ENCODE peak calls at places on chromosome 10, in six cellular contexts. Y is IMR-90, E is mesendoderm, G is neuronal stem cell, N is H1, W is trophoblast cell. J is an unnamed sample. For H3K36me3, the result is how much of the 10 kb centered on the place peaks cover.

GRCh38 chr10:68784476-68784875 is 42.9 kb upstream of the STOX1 start:
- DNase-seq in Y (peak), E (no peak), G (no peak), N (no peak), W (peak), J (no peak)

GRCh38 chr10:19929466-19930140 is 113.4 kb downstream of the PLXDC2 start:
- DNase-seq in Y (peak), E (no peak), G (no peak), N (no peak), W (no peak), J (peak)

GRCh38 chr10:63388421-63389031 is 77.3 kb downstream of the JMJD1C start:
- DNase-seq in Y (peak), E (no peak), G (no peak), N (no peak), W (no peak), J (peak)

GRCh38 chr10:42732266-42732665 is 50.3 kb upstream of the BMS1 start:
- DNase-seq in Y (no peak), E (no peak), G (no peak), N (no peak), W (no peak), J (no peak)

GRCh38 chr10:77989081-77989724 is 40.1 kb downstream of the POLR3A start:
- DNase-seq in Y (peak), E (no peak), G (no peak), N (no peak), W (no peak), J (no peak)

GRCh38 chr10:48541144-48541795 is 63.6 kb downstream of the ARHGAP22 start:
- DNase-seq in Y (peak), E (peak), G (no peak), N (peak), W (peak), J (no peak)

GRCh38 chr10:78980815-78981214 is 88.0 kb upstream of the ZMIZ1 start:
- DNase-seq in Y (no peak), E (no peak), G (no peak), N (no peak), W (no peak), J (no peak)

GRCh38 chr10:75530337-75530736 is 98.9 kb downstream of the LRMDA start:
- DNase-seq in Y (no peak), E (peak), G (no peak), N (no peak), W (no peak), J (peak)

GRCh38 chr10:99930731-99931550 is 78.8 kb downstream of the DNMBP start:
- DNase-seq in Y (peak), E (peak), G (no peak), N (no peak), W (peak), J (peak)

GRCh38 chr10:110426294-110427153 is 71.2 kb upstream of the DUSP5 start:
- DNase-seq in Y (peak), E (peak), G (no peak), N (no peak), W (peak), J (no peak)

GRCh38 chr10:596725-597345 is 92.6 kb downstream of the DIP2C start:
- DNase-seq in Y (no peak), E (no peak), G (no peak), N (no peak), W (no peak), J (no peak)

GRCh38 chr10:84537447-84537931 is 209.1 kb downstream of the CCSER2 start:
- DNase-seq in Y (peak), E (peak), G (peak), N (no peak), W (peak), J (peak)

GRCh38 chr10:89516149-89516832 is 19.1 kb downstream of the SLC16A12 start:
- DNase-seq in Y (peak), E (peak), G (no peak), N (no peak), W (peak), J (peak)

GRCh38 chr10:51425431-51425830 is 274.0 kb downstream of the CSTF2T start:
- DNase-seq in Y (no peak), E (no peak), G (no peak), N (no peak), W (no peak), J (no peak)

GRCh38 chr10:112092529-112092928 is 91.0 kb downstream of the GPAM start:
- DNase-seq in Y (no peak), E (no peak), G (no peak), N (no peak), W (no peak), J (no peak)

GRCh38 chr10:112215342-112215774 is 31.8 kb upstream of the GPAM start:
- DNase-seq in Y (peak), E (no peak), G (no peak), N (no peak), W (no peak), J (no peak)

GRCh38 chr10:88974446-88975376 is 15.9 kb upstream of the FAS start:
- DNase-seq in Y (peak), E (no peak), G (no peak), N (no peak), W (peak), J (peak)

GRCh38 chr10:88893611-88894010 is 13.6 kb downstream of the STAMBPL1 start:
- DNase-seq in Y (peak), E (no peak), G (no peak), N (no peak), W (no peak), J (no peak)

GRCh38 chr10:191703-192518 is 56.7 kb downstream of the ZMYND11 start:
- DNase-seq in Y (peak), E (no peak), G (no peak), N (no peak), W (peak), J (peak)

GRCh38 chr10:95832216-95833037 is 75.3 kb upstream of the CC2D2B start:
- DNase-seq in Y (no peak), E (no peak), G (no peak), N (no peak), W (no peak), J (no peak)

GRCh38 chr10:113985342-113985844 is 58.3 kb upstream of the ADRB1 start:
- DNase-seq in Y (no peak), E (no peak), G (no peak), N (no peak), W (no peak), J (no peak)

GRCh38 chr10:100642295-100642994 is 102.9 kb upstream of the PAX2 start:
- DNase-seq in Y (no peak), E (peak), G (no peak), N (no peak), W (no peak), J (no peak)

GRCh38 chr10:74177140-74177677 is 26.2 kb downstream of the ADK start:
- DNase-seq in Y (peak), E (peak), G (no peak), N (no peak), W (peak), J (peak)

GRCh38 chr10:119595134-119595714 is 1.5 kb downstream of the TIAL1 start:
- DNase-seq in Y (peak), E (peak), G (peak), N (no peak), W (peak), J (peak)

DNA sequence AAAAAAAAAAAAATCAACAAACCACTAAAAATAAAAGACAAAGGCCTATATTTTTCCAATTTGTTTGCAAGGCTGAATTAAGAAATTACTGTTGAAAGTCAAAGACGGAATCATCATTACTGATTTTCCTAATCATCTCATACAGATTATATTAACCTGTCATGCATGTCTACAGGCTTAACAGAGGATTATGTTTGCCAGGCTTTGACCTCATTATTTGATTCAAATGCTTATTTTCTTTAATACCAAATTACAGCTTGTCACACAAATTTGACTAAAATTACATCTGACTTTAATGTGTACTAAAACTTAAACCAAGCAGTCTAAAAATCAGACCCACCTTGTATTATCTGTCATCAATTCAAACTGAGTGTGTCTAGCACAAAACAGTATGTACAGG is 21.2 kb downstream of the KIF5B start:
- DNase-seq in Y (no peak), E (no peak), G (no peak), N (no peak), W (no peak), J (no peak)
- H3K36me3 ChIP-seq in Y (under half), E (under half), G (under half), N (under half), W (under half), J (half or more)

GRCh38 chr10:35191523-35191922 is 64.9 kb downstream of the CREM start:
- DNase-seq in Y (peak), E (peak), G (no peak), N (no peak), W (no peak), J (peak)
- H2AK5ac ChIP-seq in Y (peak), E (no peak), G (no peak), N (peak), W (peak), J (no peak)

GRCh38 chr10:11931038-11931437 is 107.9 kb downstream of the PROSER2 start:
- DNase-seq in Y (no peak), E (no peak), G (no peak), N (no peak), W (peak), J (peak)
- H3K36me3 ChIP-seq in Y (under half), E (under half), G (under half), N (under half), W (under half), J (under half)

DNA sequence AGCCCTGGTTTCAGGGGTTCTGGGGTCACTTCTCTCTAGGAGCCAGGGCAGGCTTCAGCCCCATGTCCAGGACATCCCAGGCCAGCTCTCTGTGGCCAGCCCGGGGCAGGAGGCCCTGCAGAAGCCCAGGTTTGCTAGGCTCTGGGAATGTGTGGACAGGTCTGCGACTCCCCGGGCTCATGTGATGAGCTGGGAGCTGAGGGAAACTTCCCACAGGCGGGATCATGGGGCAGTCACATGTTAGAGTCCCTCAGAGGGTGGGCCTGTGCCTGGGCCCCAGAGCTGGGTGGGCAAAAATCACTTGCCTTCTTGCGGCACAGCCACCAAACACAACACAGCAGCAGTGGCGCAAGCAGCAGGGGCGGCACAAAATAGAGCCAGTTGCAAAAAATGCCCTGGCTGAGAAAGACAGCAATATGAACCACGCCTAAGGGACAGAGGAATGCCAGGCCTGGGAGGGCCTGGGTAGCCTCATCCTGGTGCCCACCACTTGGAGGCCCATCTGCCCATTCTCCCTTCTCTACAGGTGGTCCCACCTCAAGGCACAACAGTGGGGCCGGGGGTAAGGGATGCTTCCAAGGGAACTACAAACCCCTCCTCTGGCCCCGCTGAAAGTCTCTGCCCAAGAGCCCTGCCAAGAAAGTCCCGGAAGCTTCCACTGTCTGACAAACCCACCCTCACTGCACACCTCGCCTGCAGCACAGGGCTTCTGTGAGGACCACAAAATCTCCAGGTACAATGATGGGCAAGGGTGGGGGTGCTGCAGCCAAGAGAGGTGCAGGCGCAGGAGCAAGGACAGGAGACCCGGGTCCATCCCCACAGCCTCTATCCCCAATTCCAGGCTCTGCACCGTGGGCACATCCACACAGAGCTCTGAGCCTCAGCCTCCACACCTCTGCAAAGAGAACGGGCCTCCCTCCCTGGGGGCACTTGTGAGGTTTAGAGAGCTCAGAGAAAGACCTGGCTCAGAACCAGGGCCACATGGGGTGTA is 34.6 kb upstream of the ANTXRL start:
- DNase-seq in Y (no peak), E (no peak), G (no peak), N (peak), W (no peak), J (no peak)
- H2AK5ac ChIP-seq in Y (no peak), E (no peak), G (peak), N (no peak), W (no peak), J (no peak)

GRCh38 chr10:3143366-3143765 is 29.2 kb downstream of the PITRM1 start:
- DNase-seq in Y (no peak), E (no peak), G (no peak), N (no peak), W (no peak), J (no peak)
- H3K36me3 ChIP-seq in Y (half or more), E (under half), G (under half), N (under half), W (half or more), J (half or more)

J was measured in mesenchymal stem cell.